ENCODE peak calls at places on chromosomes 3 and 15, in five cellular contexts. Y, U, L, E and P are unnamed samples.

GRCh38 chr3:159189994-159190669 is 388.3 kb downstream of the MFSD1 start:
- DNase-seq in Y (no peak), U (no peak), L (no peak), E (no peak), P (no peak)

GRCh38 chr15:22265056-22265945 is 185.0 kb downstream of the OR4M2 start:
- DNase-seq in Y (no peak), U (no peak), L (no peak), E (no peak), P (no peak)

GRCh38 chr3:127888564-127889107 is 26.4 kb upstream of the KBTBD12 start:
- DNase-seq in Y (no peak), U (no peak), L (no peak), E (no peak), P (peak)

GRCh38 chr15:25465835-25466234 is 27.0 kb upstream of the UBE3A start:
- DNase-seq in Y (no peak), U (no peak), L (no peak), E (no peak), P (no peak)

GRCh38 chr15:98983333-98983732 is 24.3 kb downstream of the PGPEP1L start:
- DNase-seq in Y (peak), U (peak), L (peak), E (no peak), P (no peak)

GRCh38 chr15:70420421-70421196 is 322.9 kb upstream of the TLE3 start:
- DNase-seq in Y (no peak), U (no peak), L (no peak), E (no peak), P (peak)

GRCh38 chr3:138338816-138339215 is 9.2 kb upstream of the NME9 start:
- DNase-seq in Y (no peak), U (no peak), L (no peak), E (no peak), P (no peak)

GRCh38 chr3:141603473-141604035 is 116.7 kb downstream of the RASA2 start:
- DNase-seq in Y (no peak), U (no peak), L (peak), E (no peak), P (no peak)

GRCh38 chr3:95815828-95816227 is 998.6 kb upstream of the EPHA6 start:
- DNase-seq in Y (no peak), U (no peak), L (no peak), E (no peak), P (no peak)

GRCh38 chr15:65580287-65580686 is 30.6 kb downstream of the INTS14 start:
- DNase-seq in Y (peak), U (no peak), L (peak), E (no peak), P (peak)

GRCh38 chr15:26889298-26889898 is 22.5 kb downstream of the GABRA5 start:
- DNase-seq in Y (peak), U (peak), L (peak), E (peak), P (peak)

GRCh38 chr15:64443747-64444621 is 16.4 kb upstream of the ZNF609 start:
- DNase-seq in Y (peak), U (peak), L (peak), E (no peak), P (no peak)

GRCh38 chr3:124174910-124175874 is 183.3 kb upstream of the ROPN1 start:
- DNase-seq in Y (no peak), U (no peak), L (no peak), E (no peak), P (peak)

DNA sequence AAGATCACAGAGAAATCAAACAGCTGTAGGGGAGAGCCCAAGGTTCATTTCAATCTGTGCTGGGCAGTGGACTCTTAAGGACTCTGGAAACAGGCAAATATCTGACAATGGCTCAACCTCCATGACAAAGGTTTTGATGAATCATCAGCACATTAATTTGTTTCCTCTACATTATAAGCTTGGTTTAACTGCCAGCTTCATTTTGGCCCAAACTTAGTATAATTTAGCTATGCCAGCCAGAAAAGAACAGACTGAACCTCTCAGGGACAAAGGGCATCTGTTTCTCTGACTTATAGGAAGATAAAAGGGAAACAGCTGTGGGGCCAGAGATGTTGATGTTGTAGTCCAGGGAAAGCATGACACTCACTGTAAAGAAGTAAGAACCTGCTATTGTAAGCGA is 110.0 kb downstream of the KCNMB2 start:
- DNase-seq in Y (no peak), U (no peak), L (no peak), E (no peak), P (peak)
- TF ChIP-seq RCOR1 in Y (no peak), U (no peak), L (no peak), E (no peak), P (no peak)

GRCh38 chr15:60589253-60589652 is 110.3 kb upstream of the ICE2 start:
- DNase-seq in Y (no peak), U (no peak), L (no peak), E (no peak), P (no peak)
- TF ChIP-seq RCOR1 in Y (no peak), U (no peak), L (no peak), E (no peak), P (no peak)

GRCh38 chr15:88655780-88656488 is 17.1 kb downstream of the ISG20 start:
- DNase-seq in Y (no peak), U (no peak), L (no peak), E (no peak), P (no peak)

GRCh38 chr15:88656760-88657221 is 18.0 kb downstream of the ISG20 start:
- DNase-seq in Y (no peak), U (no peak), L (no peak), E (peak), P (no peak)

GRCh38 chr15:88658070-88658965 is 19.5 kb downstream of the ISG20 start:
- DNase-seq in Y (no peak), U (no peak), L (no peak), E (no peak), P (no peak)

GRCh38 chr15:88658972-88659931 is 20.4 kb downstream of the ISG20 start:
- DNase-seq in Y (no peak), U (no peak), L (peak), E (no peak), P (no peak)

GRCh38 chr15:88657326-88658069 is 18.7 kb downstream of the ISG20 start:
- DNase-seq in Y (peak), U (peak), L (peak), E (no peak), P (peak)
- TF ChIP-seq RCOR1 in Y (no peak), U (no peak), L (no peak), E (no peak), P (no peak)

DNA sequence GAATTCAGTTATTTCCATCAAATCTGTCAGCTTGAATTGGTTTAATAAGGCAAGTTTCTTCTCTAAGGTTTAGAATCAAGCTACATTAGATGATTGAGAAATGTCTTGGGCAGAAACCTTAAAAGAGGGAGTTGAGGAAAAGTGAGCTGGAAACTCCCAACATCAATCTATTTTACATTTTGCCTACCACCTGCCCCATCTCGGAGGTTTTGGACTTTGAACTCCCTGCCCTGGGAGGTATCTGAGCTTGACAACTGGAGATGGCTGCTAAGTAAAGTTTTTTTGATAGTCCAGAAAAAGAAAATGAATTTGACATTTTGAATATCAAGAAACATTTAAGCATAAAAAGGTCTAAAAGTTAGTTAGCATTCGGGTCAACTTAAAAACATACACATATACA is 234.2 kb downstream of the NFKBIZ start:
- DNase-seq in Y (no peak), U (no peak), L (no peak), E (no peak), P (no peak)
- TF ChIP-seq RCOR1 in Y (no peak), U (no peak), L (no peak), E (no peak), P (no peak)

DNA sequence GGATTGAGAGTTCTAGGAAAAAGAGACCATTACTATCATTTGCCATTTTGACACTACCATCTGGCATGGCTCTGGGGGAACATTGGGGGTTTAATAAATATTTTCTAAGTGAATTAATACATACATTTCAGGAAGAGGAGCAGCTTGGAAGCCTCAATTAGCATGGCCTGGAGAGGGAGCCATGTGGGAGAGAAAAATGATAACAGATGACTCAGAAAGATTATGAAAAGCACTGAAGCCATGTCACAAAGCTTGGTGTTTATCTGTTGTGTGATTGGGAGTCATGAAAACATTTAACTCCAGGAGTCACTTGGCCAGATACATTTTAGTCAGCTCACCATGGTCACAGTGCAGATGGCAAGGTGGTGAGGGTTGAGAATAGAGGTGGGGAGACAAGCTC is 121.0 kb downstream of the SSR3 start:
- DNase-seq in Y (no peak), U (no peak), L (peak), E (no peak), P (peak)
- TF ChIP-seq RCOR1 in Y (no peak), U (no peak), L (no peak), E (no peak), P (peak)

GRCh38 chr3:164451083-164451910 is 627.0 kb downstream of the SI start:
- DNase-seq in Y (no peak), U (no peak), L (no peak), E (no peak), P (no peak)
- TF ChIP-seq RCOR1 in Y (no peak), U (no peak), L (no peak), E (no peak), P (no peak)

GRCh38 chr3:65130782-65131181 is 443.0 kb upstream of the ADAMTS9 start:
- DNase-seq in Y (no peak), U (no peak), L (no peak), E (no peak), P (no peak)
- TF ChIP-seq RCOR1 in Y (no peak), U (no peak), L (no peak), E (no peak), P (no peak)

GRCh38 chr3:171306631-171307030 is 153.6 kb downstream of the TNIK start:
- DNase-seq in Y (no peak), U (no peak), L (peak), E (no peak), P (no peak)
- TF ChIP-seq RCOR1 in Y (no peak), U (no peak), L (peak), E (no peak), P (no peak)

DNA sequence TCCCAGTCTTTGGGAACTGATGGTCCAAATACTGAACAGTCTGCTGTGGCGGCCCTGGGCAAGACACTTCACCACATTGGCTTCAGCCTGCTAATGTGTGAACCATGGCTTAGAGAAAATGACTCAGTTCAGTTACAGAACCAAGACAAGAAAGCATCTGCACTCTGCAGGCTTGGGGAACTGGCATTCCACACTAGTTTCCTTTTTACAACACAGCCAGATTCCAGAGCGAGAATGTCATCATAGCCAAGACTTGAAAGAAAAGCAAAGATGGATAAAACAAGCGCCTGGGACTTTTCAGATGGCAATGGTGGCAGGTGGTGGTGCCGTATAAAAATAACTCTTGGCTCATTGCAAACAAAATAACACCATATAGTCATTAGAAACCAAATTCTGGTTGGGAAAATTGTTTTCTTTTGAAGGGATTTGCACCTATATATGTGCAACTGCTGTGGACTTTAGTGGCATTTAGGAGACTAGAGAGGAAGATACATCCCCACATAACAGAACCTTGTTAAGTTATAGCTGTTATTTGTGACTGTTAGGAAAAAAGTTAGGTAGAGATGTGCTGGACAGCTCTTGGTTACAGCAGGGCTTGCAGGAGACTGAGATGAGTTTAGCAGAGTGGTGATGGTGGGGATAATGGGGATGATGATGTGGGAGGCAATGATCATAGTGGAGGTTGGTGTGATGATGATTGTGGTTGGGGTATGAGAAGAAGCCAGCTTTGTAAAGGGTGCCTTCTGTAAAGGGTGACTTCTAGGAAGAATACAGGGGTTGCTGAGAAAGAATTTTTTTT is 273.6 kb downstream of the THRB start:
- DNase-seq in Y (peak), U (no peak), L (peak), E (no peak), P (no peak)
- TF ChIP-seq RCOR1 in Y (no peak), U (no peak), L (no peak), E (no peak), P (no peak)

GRCh38 chr3:129424185-129424841 is 4.1 kb downstream of the EFCAB12 start:
- DNase-seq in Y (no peak), U (no peak), L (peak), E (peak), P (no peak)
- TF ChIP-seq RCOR1 in Y (no peak), U (no peak), L (no peak), E (no peak), P (no peak)